ENCODE peak calls at places on chromosomes 16 and 17, in seven cellular contexts. K is stomach, F is transverse colon, U is tibial nerve, Y is sigmoid colon, D is SK-N-SH, W is ovary. X is an unnamed sample.

GRCh38 chr17:8736796-8737195 is 7.8 kb downstream of the CCDC42 start:
- DNase-seq in D (no peak), F (no peak), Y (no peak), U (no peak), K (no peak), W (no peak), X (no peak)

GRCh38 chr17:36529121-36529520 is 5.5 kb downstream of the MYO19 start:
- DNase-seq in U (no peak), F (no peak), Y (no peak), D (no peak), W (no peak), K (no peak), X (peak)

GRCh38 chr17:79150035-79150733 is 75.6 kb downstream of the ENGASE start:
- DNase-seq in F (no peak), Y (no peak), D (no peak), U (no peak), K (no peak), W (no peak), X (no peak)

GRCh38 chr16:89784409-89784808 is 32.0 kb downstream of the FANCA start:
- DNase-seq in U (no peak), W (no peak), K (no peak), F (no peak), Y (no peak), D (no peak), X (no peak)

GRCh38 chr17:77491921-77492445 is 351.2 kb downstream of the SEC14L1 start:
- DNase-seq in D (no peak), K (no peak), U (no peak), Y (peak), F (peak), W (no peak), X (peak)

GRCh38 chr17:60315650-60316049 is 76.3 kb downstream of the USP32 start:
- DNase-seq in U (no peak), W (no peak), D (no peak), Y (no peak), F (no peak), K (no peak), X (no peak)

GRCh38 chr16:58026705-58027340 is 1.3 kb downstream of the MMP15 start:
- DNase-seq in F (peak), Y (no peak), D (peak), W (no peak), U (no peak), K (peak), X (no peak)

GRCh38 chr16:48636521-48636920 is 26.5 kb upstream of the N4BP1 start:
- DNase-seq in W (no peak), K (peak), U (no peak), F (no peak), Y (no peak), D (no peak), X (no peak)

GRCh38 chr17:57889892-57890856 is 40.3 kb upstream of the MRPS23 start:
- DNase-seq in U (no peak), W (peak), Y (peak), K (peak), D (peak), F (peak), X (peak)
- TF ChIP-seq EP300 in U (no peak), W (no peak), Y (peak), K (peak), D (peak), F (no peak), X (no peak)

DNA sequence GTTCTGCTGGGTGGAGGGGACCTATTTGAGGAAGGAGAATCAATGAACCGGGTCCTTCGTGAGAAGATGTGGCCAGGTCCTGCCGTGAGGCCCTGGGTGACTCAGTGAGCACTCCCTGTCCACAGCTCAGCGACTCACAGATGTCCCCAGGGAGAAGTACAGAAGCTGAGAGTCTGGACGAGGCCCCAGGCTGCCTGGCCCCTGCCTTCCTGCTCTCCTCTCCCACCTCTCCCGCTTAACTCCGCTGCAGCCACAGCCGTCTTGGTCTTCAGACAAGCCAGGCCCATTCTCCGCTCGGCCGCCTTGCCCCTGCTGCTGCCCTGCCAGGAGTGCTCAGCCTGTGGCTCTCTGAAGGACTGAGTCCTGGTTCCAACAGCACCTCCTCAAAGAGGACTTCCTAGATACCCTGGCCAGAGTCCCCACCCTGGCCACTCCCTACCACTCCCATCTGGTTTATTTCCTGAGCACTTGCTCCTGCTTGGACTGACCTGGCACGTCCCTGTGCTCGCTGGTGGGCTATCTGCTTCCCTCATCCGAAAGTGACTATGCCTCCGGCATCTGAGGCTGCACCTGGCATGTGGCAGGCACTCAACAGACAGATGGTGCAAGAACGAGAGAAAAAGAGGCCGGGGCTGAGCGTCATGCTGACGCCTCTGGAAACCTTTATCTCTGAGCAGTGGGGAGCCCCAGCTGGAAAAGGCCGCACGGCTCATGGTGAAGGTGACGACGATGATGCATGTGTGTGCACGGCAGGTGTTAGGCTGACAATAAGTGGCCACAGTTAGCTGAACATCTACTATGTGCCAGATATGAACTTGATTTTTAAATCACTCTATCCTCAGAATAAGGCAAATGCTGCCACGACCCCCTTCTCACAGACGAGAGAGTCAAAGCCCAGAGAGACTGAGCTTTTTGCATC is 9.2 kb upstream of the TNFRSF13B start:
- DNase-seq in K (no peak), D (no peak), U (no peak), Y (no peak), W (no peak), F (peak), X (no peak)
- TF ChIP-seq EP300 in K (no peak), D (no peak), U (no peak), Y (no peak), W (no peak), F (no peak), X (no peak)

DNA sequence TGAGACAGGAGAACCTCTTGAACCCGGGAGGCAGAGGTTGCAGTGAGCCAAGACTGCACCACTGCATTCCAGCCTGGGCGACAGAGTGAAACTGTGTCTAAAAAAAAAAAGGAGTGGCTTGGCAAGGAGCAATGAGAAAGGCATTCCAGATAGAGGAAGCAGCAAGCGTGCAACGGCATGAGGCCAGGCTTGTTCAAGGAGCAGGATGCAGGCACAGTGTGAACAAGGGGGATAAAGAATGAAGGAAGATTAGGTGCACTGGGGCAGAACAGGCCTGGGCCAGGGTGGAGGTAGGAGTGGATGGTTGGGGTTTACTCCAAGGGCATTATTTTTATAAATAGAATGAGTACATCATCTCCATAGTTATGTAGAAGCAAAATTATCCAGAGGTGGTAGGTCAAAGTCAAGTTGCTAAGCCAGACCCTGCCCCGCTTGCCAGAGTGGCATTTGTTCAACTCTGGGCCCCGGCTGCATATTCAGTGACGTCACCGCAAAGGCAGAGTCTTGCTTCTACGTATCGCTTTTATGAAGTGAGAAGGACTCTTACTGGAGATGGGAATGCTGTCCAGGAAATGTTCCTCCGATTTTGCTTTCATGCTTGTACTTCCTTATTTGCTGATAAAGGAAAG is 100.2 kb downstream of the KATNIP start:
- DNase-seq in Y (no peak), K (no peak), U (no peak), F (peak), W (peak), D (no peak), X (no peak)
- TF ChIP-seq EP300 in Y (no peak), K (no peak), U (no peak), F (no peak), W (no peak), D (no peak), X (no peak)

GRCh38 chr17:58337600-58338453 is 9.2 kb upstream of the TSPOAP1 start:
- DNase-seq in K (peak), Y (peak), D (no peak), F (peak), U (peak), W (no peak), X (peak)
- TF ChIP-seq EP300 in K (no peak), Y (no peak), D (no peak), F (no peak), U (no peak), W (no peak), X (no peak)

DNA sequence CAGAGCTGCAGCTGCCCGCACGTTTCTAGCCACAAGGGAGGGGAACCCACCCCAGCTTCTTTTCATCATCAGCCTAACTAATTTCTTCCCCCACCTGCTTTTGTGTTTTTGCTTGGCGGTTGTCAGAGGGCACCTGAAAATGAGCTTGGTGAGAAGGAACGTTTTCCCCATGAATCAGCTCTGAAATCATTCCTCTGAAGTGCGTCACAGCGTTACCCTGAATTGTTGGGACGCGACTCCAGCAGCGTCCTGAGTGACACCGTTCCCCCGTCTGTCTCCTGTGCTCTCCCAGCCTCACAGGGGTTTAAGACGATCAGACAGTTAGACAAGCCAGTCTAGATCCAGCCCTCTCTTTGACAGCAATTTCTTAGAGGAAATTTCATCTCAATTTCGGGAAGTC is 722.9 kb upstream of the EEF2KMT start:
- DNase-seq in F (no peak), U (no peak), K (no peak), W (no peak), Y (no peak), D (no peak), X (no peak)
- TF ChIP-seq EP300 in F (no peak), U (no peak), K (no peak), W (no peak), Y (no peak), D (no peak), X (no peak)

DNA sequence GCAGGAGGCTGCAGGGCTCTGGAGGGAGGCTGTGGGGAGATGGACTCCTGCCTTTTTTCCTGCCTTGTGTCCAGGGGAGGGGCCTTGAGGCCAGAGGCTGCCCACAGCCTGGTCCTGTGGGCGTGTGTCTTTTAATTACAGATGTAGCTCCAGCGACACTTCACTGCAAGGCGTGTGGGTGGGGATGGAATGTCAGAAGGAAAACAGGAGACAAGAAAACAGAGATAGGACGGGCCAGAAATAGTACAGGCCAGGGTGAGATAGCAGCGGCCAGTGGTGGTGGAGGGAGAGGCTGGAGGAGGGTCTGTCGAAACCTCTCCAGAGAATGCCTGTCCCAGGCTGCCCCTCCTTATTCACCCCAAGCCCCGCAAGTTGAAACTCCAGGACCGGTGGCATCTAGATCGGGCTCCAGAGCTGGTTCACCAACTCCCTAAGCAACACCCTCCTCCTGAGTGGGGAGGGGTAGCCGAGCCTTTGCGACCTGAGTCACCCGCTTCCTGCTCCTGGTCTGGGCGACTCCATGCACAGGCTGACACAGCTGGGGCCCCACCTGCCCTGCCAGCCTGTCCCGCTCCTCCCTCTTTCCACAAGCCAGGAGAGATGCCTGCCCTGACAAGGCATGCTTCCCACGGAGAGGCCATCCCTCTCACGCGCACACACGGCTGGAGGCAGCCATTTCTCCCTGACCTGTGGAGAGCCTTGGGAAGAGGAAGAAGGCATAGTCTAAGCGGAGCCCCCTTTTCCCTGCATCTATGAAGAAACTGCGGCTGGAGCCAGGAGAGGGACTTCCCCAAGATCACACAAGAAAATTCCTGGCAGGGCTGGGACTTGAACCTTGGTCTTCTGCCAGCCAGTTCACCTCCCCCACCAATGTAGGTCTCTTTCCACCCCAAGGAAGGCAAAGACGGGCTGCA is 6.6 kb upstream of the JUP start:
- DNase-seq in F (peak), Y (no peak), K (peak), W (peak), U (no peak), D (peak), X (no peak)
- TF ChIP-seq EP300 in F (no peak), Y (no peak), K (no peak), W (no peak), U (no peak), D (no peak), X (no peak)

GRCh38 chr16:28839004-28839639 is 7.0 kb downstream of the TUFM start:
- DNase-seq in U (no peak), Y (no peak), D (no peak), F (no peak), W (no peak), K (no peak), X (no peak)
- TF ChIP-seq EP300 in U (no peak), Y (no peak), D (no peak), F (no peak), W (no peak), K (no peak), X (no peak)

GRCh38 chr16:11471548-11471947 is 115.2 kb downstream of the LITAF start:
- DNase-seq in U (no peak), F (no peak), K (no peak), Y (no peak), W (no peak), D (no peak), X (no peak)
- TF ChIP-seq EP300 in U (no peak), F (no peak), K (no peak), Y (no peak), W (no peak), D (no peak), X (no peak)